ENCODE peak calls at places on chromosomes 12 and 14, in four cellular contexts. A is A549, S is GM12878, M is K562. U is an unnamed sample.

GRCh38 chr12:75870878-75871277 is 160.7 kb downstream of the PHLDA1 start:
- DNase-seq in A (no peak), S (no peak), M (no peak), U (peak; percentile 61)

GRCh38 chr14:42664185-42664584 is 1057.5 kb downstream of the LRFN5 start:
- DNase-seq in A (no peak), S (no peak), M (no peak), U (no peak)

GRCh38 chr12:110794623-110795280 is 52.0 kb upstream of the CCDC63 start:
- DNase-seq in A (no peak), S (no peak), M (no peak), U (no peak)

GRCh38 chr14:24915958-24916595 is 133.9 kb downstream of the STXBP6 start:
- DNase-seq in A (no peak), S (no peak), M (no peak), U (peak; percentile 16)

GRCh38 chr14:83558946-83559345 is 1971.0 kb upstream of the FLRT2 start:
- DNase-seq in A (no peak), S (no peak), M (no peak), U (no peak)

GRCh38 chr12:116135209-116135930 is 142.1 kb downstream of the MED13L start:
- DNase-seq in A (peak; percentile 57), S (no peak), M (no peak), U (peak; percentile 83)

GRCh38 chr14:84859116-84859515 is 670.8 kb upstream of the FLRT2 start:
- DNase-seq in A (no peak), S (no peak), M (no peak), U (no peak)

GRCh38 chr14:64745511-64746041 is 41.4 kb downstream of the PLEKHG3 start:
- DNase-seq in A (no peak), S (no peak), M (no peak), U (peak; percentile 43)

GRCh38 chr12:1972856-1973317 is 31.4 kb downstream of the DCP1B start:
- DNase-seq in A (no peak), S (no peak), M (no peak), U (peak; percentile 63)

GRCh38 chr14:50531595-50532501 is 521 bp downstream of the MAP4K5 start:
- DNase-seq in A (peak; percentile 61), S (no peak), M (no peak), U (peak; percentile 29)

GRCh38 chr14:20332946-20333782 is at the start of gene CCNB1IP1:
- DNase-seq in A (peak; percentile 93), S (peak; percentile 87), M (peak; percentile 70), U (peak; percentile 91)

GRCh38 chr12:129911437-129912049 is 7.7 kb upstream of the TMEM132D start:
- DNase-seq in A (peak; percentile 59), S (no peak), M (peak; percentile 67), U (no peak)

GRCh38 chr14:75070383-75070782 is 942 bp downstream of the ZC2HC1C start:
- DNase-seq in A (no peak), S (no peak), M (peak; percentile 25), U (no peak)

GRCh38 chr12:58452546-58452945 is 467.8 kb downstream of the LRIG3 start:
- DNase-seq in A (no peak), S (no peak), M (no peak), U (peak; percentile 56)

GRCh38 chr14:105885561-105886320 is 359.4 kb downstream of the TMEM121 start:
- DNase-seq in A (no peak), S (no peak), M (no peak), U (no peak)

GRCh38 chr12:64714551-64714968 is 44.6 kb downstream of the GNS start:
- DNase-seq in A (no peak), S (peak; percentile 23), M (no peak), U (no peak)

GRCh38 chr12:93103154-93103553 is 174.1 kb upstream of the EEA1 start:
- DNase-seq in A (no peak), S (no peak), M (no peak), U (no peak)

GRCh38 chr14:68359862-68360552 is 432.9 kb downstream of the ZFP36L1 start:
- DNase-seq in A (peak; percentile 78), S (no peak), M (peak; percentile 6), U (no peak)

GRCh38 chr14:73727181-73727580 is 13.0 kb upstream of the PNMA1 start:
- DNase-seq in A (no peak), S (no peak), M (no peak), U (no peak)

GRCh38 chr12:101696477-101697196 is 803 bp upstream of the CHPT1 start:
- DNase-seq in A (no peak), S (no peak), M (peak; percentile 77), U (no peak)

GRCh38 chr12:112105891-112106290 is 2.7 kb downstream of the NAA25 start:
- DNase-seq in A (no peak), S (no peak), M (no peak), U (no peak)

GRCh38 chr14:73674986-73675385 is 30.2 kb downstream of the DNAL1 start:
- DNase-seq in A (no peak), S (no peak), M (no peak), U (no peak)

GRCh38 chr14:23681337-23681736 is 45.2 kb downstream of the DHRS2 start:
- DNase-seq in A (no peak), S (no peak), M (no peak), U (no peak)

GRCh38 chr12:25372002-25372401 is 121.3 kb upstream of the KRAS start:
- DNase-seq in A (no peak), S (no peak), M (no peak), U (no peak)

GRCh38 chr12:25366159-25366558 is 115.4 kb upstream of the KRAS start:
- DNase-seq in A (no peak), S (no peak), M (no peak), U (no peak)

GRCh38 chr12:25365340-25365730 is 114.6 kb upstream of the KRAS start:
- DNase-seq in A (no peak), S (no peak), M (no peak), U (no peak)

GRCh38 chr12:25364529-25365339 is 114.0 kb upstream of the KRAS start:
- DNase-seq in A (no peak), S (no peak), M (no peak), U (no peak)

DNA sequence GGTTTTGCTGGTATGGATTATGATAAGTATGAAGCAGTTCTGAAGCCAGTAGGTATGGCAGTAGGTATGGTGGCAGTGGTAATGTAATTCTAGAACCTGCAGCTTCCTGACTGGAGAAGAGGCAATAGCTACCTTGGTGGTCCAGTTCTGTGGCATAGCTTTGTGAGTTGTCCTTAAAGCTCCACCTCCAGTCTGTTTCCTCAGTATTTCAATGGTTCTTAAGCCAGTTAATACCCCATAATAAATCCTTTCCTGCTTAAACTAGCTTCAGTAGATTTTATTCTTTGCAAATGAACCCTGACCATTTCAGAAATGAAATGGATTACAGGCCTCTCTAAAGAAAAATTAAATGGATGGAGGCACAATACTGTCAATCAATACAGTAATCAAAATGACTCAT is 117.8 kb upstream of the KRAS start:
- DNase-seq in A (no peak), S (no peak), M (no peak), U (no peak)
- TF ChIP-seq ELK1 in A (no peak), S (no peak), M (no peak), U (no peak)

DNA sequence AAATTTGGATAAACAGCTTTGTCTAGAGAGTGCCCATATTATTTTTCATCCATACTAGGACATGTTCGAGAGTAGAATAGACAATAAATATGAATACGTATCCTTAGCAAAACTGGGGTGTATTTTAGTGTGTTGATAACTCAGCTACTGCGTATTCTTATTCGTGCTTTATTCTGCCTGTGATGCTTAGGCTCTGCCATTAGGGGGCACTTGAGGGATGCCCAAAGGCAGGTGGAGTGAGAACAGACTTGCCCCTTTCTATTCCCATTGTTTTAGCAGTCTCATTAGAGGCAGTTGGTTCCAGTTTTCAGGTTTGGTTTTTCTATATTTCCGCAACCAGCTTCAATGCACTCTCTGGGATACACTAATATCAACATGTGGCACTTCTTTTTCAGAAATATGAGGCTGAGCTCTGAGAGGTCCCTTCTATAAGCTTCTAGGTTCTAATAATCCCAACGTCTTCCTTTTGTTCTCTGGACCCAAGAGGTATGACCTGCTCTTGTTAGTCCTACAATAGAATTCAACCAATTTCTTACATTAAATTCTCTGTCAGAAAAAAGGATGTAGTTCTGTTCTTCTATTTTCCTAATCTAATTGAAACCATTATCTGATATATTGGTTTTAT is 985.7 kb upstream of the FBXO33 start:
- DNase-seq in A (peak; percentile 17), S (no peak), M (peak; percentile 6), U (no peak)
- TF ChIP-seq CTCF in A (peak; percentile 5), S (peak; percentile 51), M (peak; percentile 30), U (no peak)

DNA sequence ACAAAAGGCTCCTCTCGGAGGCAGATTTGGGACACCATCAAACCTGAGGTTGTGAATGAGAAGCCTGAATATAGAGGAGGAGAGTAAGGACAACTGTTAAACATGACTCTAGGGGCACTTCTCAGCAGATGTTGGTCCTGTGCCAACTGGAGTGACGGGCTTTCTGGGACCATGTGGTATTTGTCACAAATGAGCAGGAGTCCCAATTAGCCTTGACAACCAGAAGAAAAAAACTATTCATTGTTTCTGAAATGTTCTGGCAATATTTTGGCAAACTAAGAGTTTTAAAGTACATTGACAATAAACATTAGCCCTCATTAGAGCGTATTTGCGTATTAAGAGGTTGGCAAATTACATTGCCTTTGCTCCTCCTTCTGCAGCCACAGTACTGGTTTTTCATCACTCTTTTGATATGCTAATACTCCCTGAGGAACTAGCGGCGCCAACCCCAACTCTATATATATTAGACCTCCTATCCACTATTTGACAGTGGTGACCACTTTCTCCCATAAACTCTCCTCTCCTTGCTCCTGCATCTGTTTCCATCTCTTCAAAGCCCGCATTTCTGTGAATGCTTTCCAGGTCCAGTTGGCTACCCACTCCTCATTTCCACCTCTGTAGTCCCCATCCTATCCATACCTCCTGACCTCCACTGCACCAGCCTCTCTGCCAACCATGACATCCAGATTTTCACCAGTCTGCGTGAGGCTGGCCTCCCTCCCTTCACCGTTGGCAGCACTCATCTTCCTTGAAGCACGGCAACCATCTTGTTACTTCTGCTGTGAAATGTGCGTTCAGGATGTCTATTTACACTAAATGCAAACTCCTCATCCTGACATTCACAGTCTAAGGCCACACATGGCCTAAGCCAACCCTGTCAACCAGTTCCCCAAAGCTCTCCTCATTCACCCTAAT is 100.7 kb downstream of the ZFC3H1 start:
- DNase-seq in A (no peak), S (no peak), M (no peak), U (no peak)
- TF ChIP-seq ELK1 in A (no peak), S (no peak), M (no peak), U (no peak)

GRCh38 chr14:90626550-90626949 is 189.7 kb downstream of the TTC7B start:
- DNase-seq in A (no peak), S (no peak), M (no peak), U (no peak)

GRCh38 chr14:90624228-90624627 is 192.0 kb downstream of the TTC7B start:
- DNase-seq in A (peak; percentile 32), S (no peak), M (no peak), U (peak; percentile 62)

GRCh38 chr14:90627478-90627877 is 188.8 kb downstream of the TTC7B start:
- DNase-seq in A (no peak), S (no peak), M (peak; percentile 11), U (no peak)

GRCh38 chr14:90625445-90625844 is 190.8 kb downstream of the TTC7B start:
- DNase-seq in A (no peak), S (no peak), M (no peak), U (no peak)

DNA sequence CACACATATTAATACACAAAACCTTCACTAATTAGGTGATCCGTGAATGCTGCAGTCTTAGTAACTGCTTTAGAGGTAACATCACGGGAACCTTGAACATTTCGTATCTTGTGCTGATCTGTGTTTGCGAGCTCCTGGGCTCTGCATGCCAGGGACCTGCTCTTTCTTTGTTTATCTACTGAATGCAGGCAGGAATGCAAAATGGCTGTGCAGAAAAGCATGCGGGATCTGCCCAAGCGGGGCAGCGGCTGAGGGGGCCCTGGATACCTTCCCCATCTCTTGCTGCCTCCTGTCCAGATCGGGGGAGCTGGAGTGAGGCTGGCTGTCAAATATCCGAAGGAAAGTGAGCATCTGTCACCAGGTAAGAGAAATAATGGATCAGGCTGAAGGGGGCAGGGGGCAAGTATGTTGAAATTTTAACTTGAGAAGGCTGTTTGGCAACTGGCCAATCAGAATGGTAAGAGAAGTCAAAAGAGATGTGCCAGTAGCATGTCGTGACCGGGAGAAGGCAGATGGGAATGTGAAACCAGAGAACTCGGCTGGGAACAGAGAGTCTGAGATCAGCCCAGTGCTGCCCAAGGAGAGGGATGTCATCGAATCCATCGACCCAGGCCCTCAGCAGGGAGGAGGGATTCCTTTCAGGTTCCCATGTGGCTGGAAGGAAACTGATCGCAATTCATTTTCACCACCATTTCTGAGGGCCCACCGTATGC is 191.3 kb downstream of the TTC7B start:
- DNase-seq in A (no peak), S (no peak), M (no peak), U (peak; percentile 39)
- TF ChIP-seq CTCF in A (no peak), S (no peak), M (no peak), U (no peak)